ENCODE peak calls at places on chromosomes 7 and 10, in five cellular contexts. One of them, this sample, is unnamed. For H3K27me3, the result is how much of the 10 kb centered on the place peaks cover.

GRCh38 chr7:151599401-151600227 is 79.9 kb upstream of the RHEB start:
- DNase-seq in Panc1: peak
- DNase-seq in HAP-1: no peak
- DNase-seq in WERI-Rb-1: no peak
- DNase-seq in H7: no peak
- DNase-seq in this sample: peak

GRCh38 chr7:25359471-25360059 is 131.3 kb upstream of the NPVF start:
- DNase-seq in Panc1: no peak
- DNase-seq in HAP-1: peak
- DNase-seq in WERI-Rb-1: no peak
- DNase-seq in H7: no peak
- DNase-seq in this sample: no peak

GRCh38 chr10:124683816-124684215 is 60.4 kb downstream of the FAM53B start:
- DNase-seq in Panc1: no peak
- DNase-seq in HAP-1: no peak
- DNase-seq in WERI-Rb-1: no peak
- DNase-seq in H7: no peak
- DNase-seq in this sample: no peak

GRCh38 chr10:15370741-15371701 is at the start of gene FAM171A1:
- DNase-seq in Panc1: no peak
- DNase-seq in HAP-1: peak
- DNase-seq in WERI-Rb-1: peak
- DNase-seq in H7: peak
- DNase-seq in this sample: peak

GRCh38 chr7:5213286-5213645 is 23.2 kb downstream of the WIPI2 start:
- DNase-seq in Panc1: no peak
- DNase-seq in HAP-1: no peak
- DNase-seq in WERI-Rb-1: no peak
- DNase-seq in H7: no peak
- DNase-seq in this sample: no peak

GRCh38 chr10:78419481-78420265 is 386.0 kb downstream of the RPS24 start:
- DNase-seq in Panc1: no peak
- DNase-seq in HAP-1: no peak
- DNase-seq in WERI-Rb-1: peak
- DNase-seq in H7: no peak
- DNase-seq in this sample: no peak

GRCh38 chr10:29761916-29762315 is 127.1 kb upstream of the SVIL start:
- DNase-seq in Panc1: no peak
- DNase-seq in HAP-1: no peak
- DNase-seq in WERI-Rb-1: no peak
- DNase-seq in H7: no peak
- DNase-seq in this sample: no peak

GRCh38 chr10:22171131-22171530 is 46.7 kb downstream of the EBLN1 start:
- DNase-seq in Panc1: no peak
- DNase-seq in HAP-1: no peak
- DNase-seq in WERI-Rb-1: no peak
- DNase-seq in H7: no peak
- DNase-seq in this sample: no peak

GRCh38 chr10:128463991-128464755 is 337.9 kb upstream of the MKI67 start:
- DNase-seq in Panc1: peak
- DNase-seq in HAP-1: peak
- DNase-seq in WERI-Rb-1: peak
- DNase-seq in H7: peak
- DNase-seq in this sample: no peak

GRCh38 chr7:99767662-99768061 is 16.3 kb downstream of the CYP3A4 start:
- DNase-seq in Panc1: no peak
- DNase-seq in HAP-1: no peak
- DNase-seq in WERI-Rb-1: no peak
- DNase-seq in H7: no peak
- DNase-seq in this sample: no peak
- H3K27me3 ChIP-seq in Panc1: half or more
- H3K27me3 ChIP-seq in HAP-1: under half
- H3K27me3 ChIP-seq in WERI-Rb-1: under half
- H3K27me3 ChIP-seq in H7: under half
- H3K27me3 ChIP-seq in this sample: under half

DNA sequence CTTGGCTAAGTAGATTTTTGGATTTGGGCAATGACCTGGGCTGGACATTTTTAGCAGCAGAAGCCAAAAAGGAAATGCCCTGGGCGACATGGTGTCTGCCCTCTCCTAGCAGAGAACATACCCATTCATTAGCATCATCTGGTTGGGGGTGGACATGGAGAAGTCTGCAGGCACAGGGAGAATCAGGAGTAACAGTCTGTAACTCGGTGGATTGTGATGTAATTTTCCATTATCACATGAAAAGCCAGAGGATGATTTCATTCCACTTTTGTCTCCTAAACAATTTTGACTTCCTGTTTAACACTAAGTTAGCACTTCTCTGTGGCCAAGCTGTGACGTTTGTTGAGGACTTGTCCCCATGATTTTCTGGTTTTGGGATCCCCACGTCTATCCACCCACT is 153.8 kb upstream of the HABP2 start:
- DNase-seq in Panc1: no peak
- DNase-seq in HAP-1: no peak
- DNase-seq in WERI-Rb-1: no peak
- DNase-seq in H7: no peak
- DNase-seq in this sample: peak
- H3K27me3 ChIP-seq in Panc1: under half
- H3K27me3 ChIP-seq in HAP-1: under half
- H3K27me3 ChIP-seq in WERI-Rb-1: under half
- H3K27me3 ChIP-seq in H7: under half
- H3K27me3 ChIP-seq in this sample: under half

DNA sequence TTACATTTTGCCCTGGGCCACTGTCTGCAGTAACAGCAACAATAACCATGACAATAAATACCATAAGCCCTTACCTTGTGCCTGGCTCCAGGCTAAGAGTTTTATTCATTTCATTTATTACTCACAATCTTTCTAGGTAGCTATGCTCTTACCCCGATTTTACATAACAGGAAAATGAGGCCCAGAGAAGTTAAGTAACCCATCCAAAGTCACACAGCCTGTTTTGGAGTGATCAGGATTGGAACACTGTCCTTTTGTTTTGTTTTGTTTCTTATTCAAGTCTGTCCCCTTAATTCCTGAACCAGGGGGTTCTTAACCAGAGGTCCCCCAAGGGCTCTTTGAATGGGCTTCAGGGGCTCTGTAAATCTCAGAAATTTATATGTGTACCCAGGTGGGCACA is 4.2 kb upstream of the LBX1 start:
- DNase-seq in Panc1: no peak
- DNase-seq in HAP-1: no peak
- DNase-seq in WERI-Rb-1: no peak
- DNase-seq in H7: no peak
- DNase-seq in this sample: no peak
- H3K27me3 ChIP-seq in Panc1: under half
- H3K27me3 ChIP-seq in HAP-1: under half
- H3K27me3 ChIP-seq in WERI-Rb-1: under half
- H3K27me3 ChIP-seq in H7: half or more
- H3K27me3 ChIP-seq in this sample: under half

DNA sequence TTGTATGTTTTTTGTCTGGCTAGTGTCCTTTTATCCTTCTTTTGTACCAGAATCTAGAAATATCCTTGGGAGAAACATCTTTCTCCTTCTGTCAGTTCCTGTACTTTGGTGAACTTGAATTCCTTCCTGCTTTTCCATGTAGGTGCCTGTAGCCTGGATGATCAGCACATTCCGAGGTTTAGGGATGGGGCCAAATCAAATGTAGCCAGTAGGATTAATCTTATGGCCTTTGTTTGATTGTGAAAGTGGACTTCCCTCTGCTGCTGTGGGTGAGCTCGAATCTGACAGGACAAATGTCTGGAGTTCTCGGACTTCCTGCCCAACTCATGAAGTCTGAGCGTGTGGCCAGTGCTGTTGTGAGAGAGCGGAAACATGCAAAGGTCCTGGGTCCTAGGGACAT is 33.2 kb upstream of the NAMPT start:
- DNase-seq in Panc1: no peak
- DNase-seq in HAP-1: no peak
- DNase-seq in WERI-Rb-1: no peak
- DNase-seq in H7: no peak
- DNase-seq in this sample: no peak
- H3K27me3 ChIP-seq in Panc1: under half
- H3K27me3 ChIP-seq in HAP-1: under half
- H3K27me3 ChIP-seq in WERI-Rb-1: under half
- H3K27me3 ChIP-seq in H7: under half
- H3K27me3 ChIP-seq in this sample: under half